ENCODE peak calls at places on chromosomes 13 and 19, in four cellular contexts. T, U, Y and O are unnamed samples.

GRCh38 chr19:12202250-12202649 is 39.4 kb downstream of the ZNF136 start:
- DNase-seq in T (no peak), U (peak; percentile 40), Y (no peak), O (peak; percentile 54)

GRCh38 chr19:50003810-50004419 is 21.3 kb downstream of the VRK3 start:
- DNase-seq in T (no peak), U (no peak), Y (no peak), O (no peak)

GRCh38 chr13:109768176-109768575 is 18.2 kb downstream of the IRS2 start:
- DNase-seq in T (no peak), U (no peak), Y (no peak), O (no peak)

GRCh38 chr13:91946498-91947070 is 548.2 kb downstream of the GPC5 start:
- DNase-seq in T (no peak), U (no peak), Y (peak; percentile 15), O (no peak)

GRCh38 chr19:50690439-50690838 is 29.2 kb downstream of the SHANK1 start:
- DNase-seq in T (no peak), U (no peak), Y (no peak), O (no peak)

GRCh38 chr19:48644839-48645651 is 942 bp downstream of the CA11 start:
- DNase-seq in T (peak; percentile 80), U (peak; percentile 83), Y (peak; percentile 74), O (peak; percentile 71)

GRCh38 chr13:48222358-48223015 is 10.5 kb upstream of the ITM2B start:
- DNase-seq in T (peak; percentile 81), U (peak; percentile 30), Y (no peak), O (no peak)

GRCh38 chr13:99227909-99228688 is 27.4 kb downstream of the UBAC2 start:
- DNase-seq in T (no peak), U (no peak), Y (no peak), O (no peak)

GRCh38 chr19:40266111-40266510 is 19.0 kb downstream of the AKT2 start:
- DNase-seq in T (peak; percentile 66), U (peak; percentile 87), Y (no peak), O (no peak)

GRCh38 chr13:30808600-30808999 is 73.3 kb downstream of the ALOX5AP start:
- DNase-seq in T (no peak), U (no peak), Y (no peak), O (no peak)
- TF ChIP-seq CTCF in T (no peak), U (no peak), Y (no peak), O (no peak)

GRCh38 chr19:14367016-14367415 is 14.2 kb upstream of the ADGRE5 start:
- DNase-seq in T (no peak), U (no peak), Y (no peak), O (no peak)

GRCh38 chr19:14366529-14366928 is 14.7 kb upstream of the ADGRE5 start:
- DNase-seq in T (peak; percentile 91), U (peak; percentile 67), Y (peak; percentile 47), O (no peak)

GRCh38 chr19:14363203-14364097 is 17.8 kb upstream of the ADGRE5 start:
- DNase-seq in T (peak; percentile 93), U (peak; percentile 88), Y (peak; percentile 82), O (peak; percentile 88)

GRCh38 chr19:14361824-14362223 is 19.4 kb upstream of the ADGRE5 start:
- DNase-seq in T (no peak), U (no peak), Y (no peak), O (no peak)
- TF ChIP-seq CTCF in T (no peak), U (no peak), Y (no peak), O (no peak)

DNA sequence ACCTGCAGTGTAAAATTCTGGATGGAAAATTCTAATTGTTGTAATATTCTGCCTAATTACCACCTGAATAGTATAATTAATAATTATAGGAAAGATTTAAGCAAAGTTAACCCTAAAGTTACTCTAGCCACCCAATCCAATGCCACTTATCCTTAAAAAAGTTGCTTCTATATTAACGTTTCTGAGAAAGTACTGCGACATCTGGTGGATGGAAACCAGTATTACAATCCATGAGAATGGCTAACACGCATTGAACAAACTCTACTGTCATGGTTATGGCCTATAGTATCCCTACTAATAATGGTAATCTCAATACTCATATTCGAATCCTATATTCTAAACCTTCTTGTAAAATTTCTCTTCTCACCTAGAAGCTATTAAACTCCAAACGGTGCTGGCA is 1551.8 kb downstream of the SLITRK1 start:
- DNase-seq in T (no peak), U (no peak), Y (no peak), O (no peak)
- TF ChIP-seq CTCF in T (peak; percentile 35), U (peak; percentile 25), Y (peak; percentile 66), O (peak; percentile 79)

GRCh38 chr19:47272448-47273312 is 2.0 kb upstream of the INAFM1 start:
- DNase-seq in T (peak; percentile 78), U (peak; percentile 55), Y (no peak), O (no peak)
- TF ChIP-seq CTCF in T (no peak), U (no peak), Y (no peak), O (no peak)